ENCODE peak calls at places on chromosomes 13 and 19, in seven cellular contexts. D, I, U, L, K, V and J are unnamed samples.

GRCh38 chr19:58395979-58396627 is 647 bp downstream of the RNF225 start:
- DNase-seq in V (no peak), D (no peak), I (no peak), U (no peak), K (no peak), L (no peak), J (no peak)

GRCh38 chr13:79246575-79246949 is 159.5 kb downstream of the RBM26 start:
- DNase-seq in L (no peak), U (no peak), K (no peak), V (no peak), I (peak), D (no peak), J (no peak)

GRCh38 chr13:42696191-42696590 is 85.2 kb upstream of the FAM216B start:
- DNase-seq in L (no peak), I (no peak), V (no peak), K (no peak), U (no peak), D (no peak), J (no peak)

GRCh38 chr13:113926951-113927660 is 46.8 kb downstream of the C13orf46 start:
- DNase-seq in I (no peak), L (no peak), K (no peak), U (no peak), D (no peak), V (no peak), J (no peak)

GRCh38 chr13:112867301-112867711 is 101.7 kb upstream of the MCF2L start:
- DNase-seq in U (no peak), V (no peak), D (no peak), K (no peak), L (no peak), I (no peak), J (no peak)

GRCh38 chr19:15418112-15418587 is 638 bp downstream of the AKAP8L start:
- DNase-seq in I (peak), L (no peak), U (no peak), D (no peak), K (no peak), V (peak), J (peak)

GRCh38 chr13:28983661-28984060 is 163.5 kb downstream of the MTUS2 start:
- DNase-seq in V (peak), L (no peak), U (no peak), D (no peak), K (no peak), I (no peak), J (no peak)

GRCh38 chr13:99307247-99307646 is at the start of gene GPR183:
- DNase-seq in U (no peak), D (peak), V (no peak), K (peak), I (no peak), L (no peak), J (no peak)

GRCh38 chr13:28622286-28622685 is 36.6 kb upstream of the POMP start:
- DNase-seq in D (no peak), V (peak), K (peak), I (no peak), U (no peak), L (no peak), J (no peak)

GRCh38 chr13:112226320-112227002 is 149.7 kb upstream of the SPACA7 start:
- DNase-seq in V (no peak), U (no peak), D (no peak), K (no peak), I (no peak), L (no peak), J (no peak)

GRCh38 chr19:1102407-1103106 is 1.2 kb upstream of the GPX4 start:
- DNase-seq in D (peak), V (peak), K (no peak), I (no peak), U (no peak), L (no peak), J (no peak)

GRCh38 chr13:41139296-41139966 is 6.8 kb upstream of the KBTBD6 start:
- DNase-seq in V (no peak), K (no peak), U (no peak), I (no peak), D (no peak), L (no peak), J (no peak)

GRCh38 chr19:1115646-1116420 is 12.0 kb downstream of the GPX4 start:
- DNase-seq in V (no peak), D (no peak), L (no peak), I (no peak), K (no peak), U (no peak), J (no peak)

GRCh38 chr19:11798391-11799296 is at the start of gene ZNF491:
- DNase-seq in I (peak), U (peak), L (peak), D (peak), K (peak), V (peak), J (peak)

GRCh38 chr13:28532226-28533048 is 37.5 kb upstream of the FLT1 start:
- DNase-seq in L (peak), K (no peak), I (no peak), D (peak), V (no peak), U (no peak), J (no peak)

GRCh38 chr19:53870485-53870844 is 2.8 kb downstream of the MYADM start:
- DNase-seq in L (no peak), I (no peak), V (no peak), D (no peak), U (no peak), K (peak), J (no peak)

GRCh38 chr19:15427991-15428471 is 9.2 kb upstream of the AKAP8L start:
- DNase-seq in L (no peak), V (no peak), U (no peak), I (no peak), D (no peak), K (no peak), J (no peak)

GRCh38 chr13:61277088-61277487 is 138.6 kb downstream of the PCDH20 start:
- DNase-seq in I (no peak), K (no peak), V (no peak), U (no peak), L (no peak), D (no peak), J (no peak)

GRCh38 chr13:33204130-33204927 is 81.2 kb downstream of the STARD13 start:
- DNase-seq in K (no peak), V (peak), L (no peak), D (no peak), I (no peak), U (no peak), J (no peak)

GRCh38 chr19:8459520-8460260 is 14.9 kb downstream of the HNRNPM start:
- DNase-seq in D (no peak), K (no peak), U (no peak), V (no peak), I (no peak), L (no peak), J (no peak)

GRCh38 chr13:59782696-59783095 is 381.0 kb downstream of the DIAPH3 start:
- DNase-seq in I (no peak), L (no peak), D (no peak), V (no peak), K (no peak), U (no peak), J (no peak)

GRCh38 chr13:45778897-45779296 is 72.7 kb downstream of the SIAH3 start:
- DNase-seq in I (no peak), D (no peak), L (no peak), K (no peak), V (no peak), U (no peak), J (no peak)